ENCODE peak calls at places on chromosomes 6 and 20, in eight cellular contexts. D is heart left ventricle, X is HL-60, V is cardiac muscle cell, O is suprapubic skin, B is pancreas, J is stomach, C is heart right ventricle. P is an unnamed sample.

GRCh38 chr6:155417454-155417853 is 38.2 kb downstream of the NOX3 start:
- DNase-seq in D (no peak), X (no peak), V (no peak), O (no peak), B (no peak), J (no peak), C (no peak), P (no peak)

GRCh38 chr6:38944655-38945279 is 103.8 kb upstream of the GLP1R start:
- DNase-seq in D (no peak), X (no peak), V (no peak), O (no peak), B (no peak), J (no peak), C (no peak), P (no peak)

GRCh38 chr20:37194616-37195015 is 15.3 kb upstream of the MROH8 start:
- DNase-seq in D (no peak), X (no peak), V (no peak), O (no peak), B (no peak), J (no peak), C (no peak), P (no peak)

GRCh38 chr20:13694420-13695150 is 55.9 kb upstream of the TASP1 start:
- DNase-seq in D (no peak), X (no peak), V (peak; percentile 18), O (no peak), B (no peak), J (no peak), C (no peak), P (no peak)

GRCh38 chr20:54633374-54633773 is 158.0 kb downstream of the DOK5 start:
- DNase-seq in D (no peak), X (no peak), V (no peak), O (no peak), B (no peak), J (no peak), C (no peak), P (no peak)

GRCh38 chr6:112639436-112639835 is 292.3 kb downstream of the RFPL4B start:
- DNase-seq in D (no peak), X (no peak), V (no peak), O (no peak), B (no peak), J (no peak), C (no peak), P (no peak)

GRCh38 chr20:37994512-37994911 is 38.7 kb downstream of the TTI1 start:
- DNase-seq in D (no peak), X (no peak), V (peak; percentile 65), O (no peak), B (no peak), J (no peak), C (no peak), P (no peak)

GRCh38 chr6:52540286-52540902 is 36.5 kb downstream of the TRAM2 start:
- DNase-seq in D (no peak), X (no peak), V (no peak), O (no peak), B (no peak), J (no peak), C (no peak), P (no peak)

GRCh38 chr6:51350308-51350904 is 531.7 kb downstream of the TFAP2B start:
- DNase-seq in D (no peak), X (no peak), V (no peak), O (no peak), B (no peak), J (no peak), C (no peak), P (no peak)

GRCh38 chr6:8389034-8389818 is 46.1 kb downstream of the SLC35B3 start:
- DNase-seq in D (no peak), X (no peak), V (no peak), O (no peak), B (no peak), J (no peak), C (no peak), P (no peak)

GRCh38 chr20:16491277-16491912 is 81.9 kb downstream of the KIF16B start:
- DNase-seq in D (no peak), X (no peak), V (peak; percentile 49), O (no peak), B (no peak), J (no peak), C (no peak), P (no peak)

GRCh38 chr6:31979238-31979898 is 2.5 kb upstream of the C4A start:
- DNase-seq in D (no peak), X (no peak), V (no peak), O (no peak), B (peak; percentile 7), J (no peak), C (no peak), P (no peak)

GRCh38 chr20:60113024-60113724 is 155.0 kb downstream of the CDH26 start:
- DNase-seq in D (no peak), X (peak; percentile 86), V (no peak), O (no peak), B (no peak), J (no peak), C (no peak), P (no peak)

GRCh38 chr6:133079901-133080300 is 161.3 kb upstream of the EYA4 start:
- DNase-seq in D (no peak), X (no peak), V (no peak), O (no peak), B (no peak), J (no peak), C (no peak), P (no peak)

GRCh38 chr6:17601389-17601703 is 1.2 kb downstream of the FAM8A1 start:
- DNase-seq in D (no peak), X (no peak), V (no peak), O (no peak), B (no peak), J (no peak), C (no peak), P (no peak)
- H3K27ac ChIP-seq in D (peak overlapping the region; percentile 97), X (no peak overlapping the region), V (peak overlapping the region; percentile 94), O (peak overlapping the region; percentile 94), B (peak overlapping the region; percentile 99), J (peak overlapping the region; percentile 97), C (peak overlapping the region; percentile 98), P (no peak overlapping the region)

DNA sequence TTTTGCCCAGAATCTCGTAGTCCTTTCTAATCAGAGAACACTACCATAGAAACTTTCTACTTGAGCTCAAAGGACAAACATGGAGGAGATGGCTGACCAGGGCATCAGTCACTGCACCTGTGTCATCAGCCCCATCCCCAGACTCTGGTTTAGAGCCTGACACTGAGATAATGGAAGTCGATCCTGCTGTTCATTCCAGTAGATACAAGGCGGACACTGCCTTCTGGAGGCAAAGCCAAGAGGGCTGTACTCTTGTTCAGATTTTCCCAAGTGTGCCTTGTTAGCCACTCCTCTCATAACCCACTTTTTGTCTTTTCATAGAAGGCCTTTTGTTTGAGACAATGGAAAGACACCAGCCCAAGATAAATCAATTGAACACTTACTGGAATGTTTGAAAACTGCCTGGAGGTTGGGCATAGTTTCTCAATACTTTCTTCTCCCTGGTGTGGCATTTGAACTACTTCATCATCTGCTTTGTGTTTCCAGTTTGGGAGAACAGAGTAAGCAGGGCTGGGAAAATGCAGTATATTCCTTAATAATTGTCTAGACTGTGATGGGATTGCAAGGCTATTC is 99.8 kb downstream of the CLIC5 start:
- DNase-seq in D (no peak), X (no peak), V (no peak), O (no peak), B (no peak), J (no peak), C (no peak), P (no peak)
- TF ChIP-seq CTCF in D (no peak), X (no peak), V (no peak), O (no peak), B (no peak), J (no peak), C (no peak), P (no peak)

GRCh38 chr6:156914171-156914570 is 137.0 kb downstream of the ARID1B start:
- DNase-seq in D (no peak), X (no peak), V (no peak), O (no peak), B (no peak), J (no peak), C (no peak), P (no peak)

GRCh38 chr6:156919370-156919769 is 142.2 kb downstream of the ARID1B start:
- DNase-seq in D (no peak), X (no peak), V (no peak), O (no peak), B (no peak), J (no peak), C (no peak), P (no peak)

GRCh38 chr6:156918647-156919046 is 141.5 kb downstream of the ARID1B start:
- DNase-seq in D (no peak), X (no peak), V (no peak), O (no peak), B (no peak), J (no peak), C (no peak), P (no peak)

GRCh38 chr6:156917213-156917612 is 140.0 kb downstream of the ARID1B start:
- DNase-seq in D (no peak), X (no peak), V (no peak), O (no peak), B (no peak), J (no peak), C (no peak), P (no peak)

DNA sequence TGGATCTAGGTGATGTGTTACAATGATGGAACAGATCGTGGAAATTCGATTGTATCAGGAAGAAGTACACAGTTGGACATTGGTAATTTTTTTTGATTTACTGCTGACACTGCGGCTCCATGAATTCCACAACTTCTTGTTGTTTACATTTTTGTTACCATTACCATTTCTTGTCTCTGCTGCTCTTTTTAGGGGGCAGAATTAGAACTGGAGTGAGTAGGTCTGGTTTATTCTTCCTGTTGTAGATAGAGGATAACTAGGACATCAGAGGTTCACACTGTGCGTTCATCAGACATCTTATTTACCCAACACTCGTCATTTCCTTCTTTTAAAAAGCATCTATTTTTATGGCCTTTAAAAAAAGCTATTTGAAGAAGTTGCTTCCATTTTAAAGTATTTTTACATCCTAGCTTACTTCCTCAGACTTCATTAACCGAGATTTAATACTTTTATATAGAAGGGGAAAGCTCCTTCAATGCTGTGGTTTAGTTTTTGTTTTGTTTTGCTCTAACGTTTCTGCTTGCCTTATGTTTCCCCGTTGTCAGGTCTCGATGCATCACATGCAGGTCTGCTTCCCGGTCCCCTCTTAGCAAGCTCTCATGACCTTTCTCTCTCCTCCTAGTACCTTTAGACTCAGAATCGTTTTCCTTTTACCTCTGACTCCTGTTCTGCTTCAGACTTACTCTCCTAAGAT is 139.1 kb downstream of the ARID1B start:
- DNase-seq in D (no peak), X (no peak), V (no peak), O (no peak), B (no peak), J (no peak), C (no peak), P (no peak)
- H3K27ac ChIP-seq in D (no peak overlapping the region), X (no peak overlapping the region), V (no peak overlapping the region), O (no peak overlapping the region), B (no peak overlapping the region), J (no peak overlapping the region), C (no peak overlapping the region), P (no peak overlapping the region)

DNA sequence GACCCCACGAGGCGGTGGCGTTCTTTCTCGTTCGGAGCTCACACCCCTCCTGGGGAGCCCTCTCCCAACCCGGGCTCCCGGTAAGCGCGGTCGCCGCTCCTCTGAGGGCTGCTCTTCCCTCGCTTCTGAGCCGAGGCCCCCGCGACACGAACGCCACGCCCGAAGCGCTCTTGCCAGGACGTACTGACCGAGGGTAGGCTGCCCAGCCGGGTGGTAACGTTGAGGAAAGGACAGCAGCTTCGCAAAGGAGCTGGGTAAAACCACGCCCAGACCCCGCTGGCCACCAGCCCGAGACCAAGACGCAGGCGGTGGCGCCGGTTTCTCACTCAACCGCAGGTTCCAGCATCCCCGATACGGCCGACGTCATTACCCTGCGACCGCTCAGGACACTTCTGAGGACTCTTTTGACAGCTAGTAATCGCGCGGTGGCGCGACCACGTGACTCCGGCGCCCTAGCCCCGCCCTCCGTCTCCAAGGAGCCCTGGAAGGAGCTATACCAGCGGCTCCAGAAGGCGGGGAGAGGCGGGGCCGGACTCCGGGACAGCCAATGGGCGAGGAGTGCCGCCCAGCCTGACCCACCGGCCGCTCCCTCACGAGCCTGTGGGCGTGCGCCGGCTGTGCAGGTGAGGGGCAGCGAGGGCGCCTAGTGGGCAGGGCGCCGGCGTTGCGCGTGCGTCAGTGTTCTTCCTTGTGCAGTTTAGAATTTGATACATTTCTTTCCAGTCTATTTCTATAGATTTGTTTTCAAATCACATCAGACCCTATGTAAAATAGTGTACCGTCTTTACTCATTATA is 4.0 kb upstream of the GZF1 start:
- DNase-seq in D (peak; percentile 100), X (peak; percentile 98), V (peak; percentile 100), O (peak; percentile 100), B (peak; percentile 100), J (peak; percentile 100), C (peak; percentile 100), P (peak; percentile 100)
- TF ChIP-seq CTCF in D (no peak), X (no peak), V (no peak), O (no peak), B (no peak), J (no peak), C (no peak), P (peak; percentile 15)

P was measured in dorsolateral prefrontal cortex.